ENCODE peak calls at places on chromosomes 4 and X, in nine cellular contexts. Q is astrocyte of the cerebellum; O is glutamatergic neuron; D is mucosa of descending colon; W is dorsolateral prefrontal cortex; T is lower leg skin; V is activated CD8-positive, alpha-beta T cell treated with anti-CD3 and anti-CD28 coated beads for 36 hours; P is HFFc6; Z is retinal pigment epithelial cell. S is an unnamed sample.

GRCh38 chrX:130091976-130092522 is 18.2 kb downstream of the ELF4 start:
- DNase-seq in Q (no peak), O (no peak), D (peak), W (no peak), T (peak), V (peak), P (no peak), Z (no peak), S (peak)

GRCh38 chr4:124948976-124949597 is 236.6 kb upstream of the ANKRD50 start:
- DNase-seq in Q (peak), O (no peak), D (no peak), W (no peak), T (no peak), V (no peak), P (peak), Z (no peak), S (no peak)

GRCh38 chr4:70666369-70666768 is at the start of gene JCHAIN:
- DNase-seq in Q (no peak), O (no peak), D (no peak), W (no peak), T (no peak), V (no peak), P (peak), Z (no peak), S (no peak)

GRCh38 chrX:153900806-153901752 is 3.4 kb upstream of the AVPR2 start:
- DNase-seq in Q (peak), O (peak), D (peak), W (no peak), T (peak), V (peak), P (peak), Z (no peak), S (peak)

GRCh38 chrX:25432396-25432795 is 416.6 kb upstream of the ARX start:
- DNase-seq in Q (no peak), O (no peak), D (no peak), W (no peak), T (no peak), V (no peak), P (no peak), Z (no peak), S (no peak)

GRCh38 chr4:105715692-105716278 is 7.2 kb downstream of the GSTCD start:
- DNase-seq in Q (peak), O (no peak), D (no peak), W (no peak), T (no peak), V (no peak), P (peak), Z (no peak), S (peak)

GRCh38 chr4:83657336-83657735 is 121.4 kb downstream of the GPAT3 start:
- DNase-seq in Q (no peak), O (no peak), D (no peak), W (no peak), T (no peak), V (no peak), P (no peak), Z (no peak), S (no peak)

GRCh38 chr4:39698424-39699009 is 581 bp downstream of the UBE2K start:
- DNase-seq in Q (no peak), O (peak), D (peak), W (peak), T (peak), V (no peak), P (no peak), Z (no peak), S (no peak)

GRCh38 chrX:136189222-136189621 is 41.9 kb downstream of the FHL1 start:
- DNase-seq in Q (no peak), O (no peak), D (no peak), W (no peak), T (no peak), V (no peak), P (no peak), Z (no peak), S (no peak)

GRCh38 chrX:131791608-131792355 is 231.3 kb upstream of the STK26 start:
- DNase-seq in Q (no peak), O (no peak), D (no peak), W (peak), T (no peak), V (no peak), P (no peak), Z (no peak), S (no peak)

GRCh38 chr4:3422808-3423297 is 18.9 kb upstream of the HGFAC start:
- DNase-seq in Q (no peak), O (no peak), D (no peak), W (no peak), T (no peak), V (no peak), P (no peak), Z (no peak), S (no peak)

GRCh38 chr4:59759082-59759825 is 1440.9 kb upstream of the ADGRL3 start:
- DNase-seq in Q (no peak), O (peak), D (no peak), W (no peak), T (no peak), V (no peak), P (no peak), Z (no peak), S (no peak)

GRCh38 chr4:95466791-95467190 is 82.0 kb downstream of the UNC5C start:
- DNase-seq in Q (no peak), O (no peak), D (no peak), W (no peak), T (no peak), V (no peak), P (no peak), Z (no peak), S (no peak)

GRCh38 chr4:8110071-8110986 is 48.3 kb downstream of the ABLIM2 start:
- DNase-seq in Q (no peak), O (peak), D (no peak), W (no peak), T (no peak), V (peak), P (peak), Z (no peak), S (no peak)

GRCh38 chrX:65643046-65643785 is 24.2 kb upstream of the MSN start:
- DNase-seq in Q (peak), O (no peak), D (no peak), W (no peak), T (no peak), V (no peak), P (peak), Z (no peak), S (no peak)

GRCh38 chrX:129781134-129782014 is 1.6 kb downstream of the SASH3 start:
- DNase-seq in Q (no peak), O (no peak), D (peak), W (no peak), T (no peak), V (peak), P (no peak), Z (no peak), S (peak)

GRCh38 chrX:138986866-138987265 is 275.3 kb upstream of the FGF13 start:
- DNase-seq in Q (no peak), O (no peak), D (no peak), W (no peak), T (no peak), V (no peak), P (no peak), Z (no peak), S (no peak)

GRCh38 chrX:40784516-40785151 is 49.3 kb upstream of the MED14 start:
- DNase-seq in Q (no peak), O (no peak), D (no peak), W (no peak), T (no peak), V (no peak), P (no peak), Z (no peak), S (no peak)

GRCh38 chrX:39163585-39163984 is 362.3 kb downstream of the MID1IP1 start:
- DNase-seq in Q (no peak), O (no peak), D (no peak), W (no peak), T (peak), V (peak), P (no peak), Z (no peak), S (no peak)

GRCh38 chr4:144338148-144338547 is 197.6 kb upstream of the GYPA start:
- DNase-seq in Q (no peak), O (no peak), D (no peak), W (no peak), T (no peak), V (no peak), P (no peak), Z (no peak), S (no peak)

GRCh38 chrX:27915617-27916016 is 65.6 kb downstream of the DCAF8L1 start:
- DNase-seq in Q (no peak), O (no peak), D (no peak), W (no peak), T (no peak), V (no peak), P (peak), Z (no peak), S (peak)

GRCh38 chr4:2296621-2297601 is 35.0 kb upstream of the MXD4 start:
- DNase-seq in Q (no peak), O (no peak), D (no peak), W (no peak), T (peak), V (peak), P (no peak), Z (no peak), S (no peak)

GRCh38 chr4:113591982-113592381 is 169.6 kb downstream of the CAMK2D start:
- DNase-seq in Q (peak), O (no peak), D (no peak), W (no peak), T (no peak), V (no peak), P (no peak), Z (peak), S (no peak)

GRCh38 chr4:123649644-123650356 is 253.2 kb downstream of the SPRY1 start:
- DNase-seq in Q (peak), O (no peak), D (peak), W (no peak), T (no peak), V (no peak), P (peak), Z (peak), S (no peak)

GRCh38 chr4:184957451-184958115 is 60.7 kb upstream of the HELT start:
- DNase-seq in Q (no peak), O (no peak), D (no peak), W (no peak), T (no peak), V (no peak), P (no peak), Z (no peak), S (no peak)

GRCh38 chrX:69152398-69152797 is 12.9 kb downstream of the PJA1 start:
- DNase-seq in Q (no peak), O (no peak), D (peak), W (no peak), T (peak), V (no peak), P (peak), Z (no peak), S (no peak)

GRCh38 chr4:11428701-11429571 is at the start of gene HS3ST1:
- DNase-seq in Q (no peak), O (peak), D (peak), W (peak), T (peak), V (peak), P (no peak), Z (no peak), S (peak)

GRCh38 chr4:147479376-147479775 is 1.5 kb upstream of the EDNRA start:
- DNase-seq in Q (no peak), O (no peak), D (no peak), W (no peak), T (no peak), V (no peak), P (no peak), Z (no peak), S (peak)

GRCh38 chr4:81198151-81198550 is 16.9 kb downstream of the PRKG2 start:
- DNase-seq in Q (no peak), O (no peak), D (peak), W (no peak), T (no peak), V (no peak), P (no peak), Z (peak), S (no peak)

GRCh38 chr4:44493924-44494323 is 45.3 kb upstream of the KCTD8 start:
- DNase-seq in Q (no peak), O (no peak), D (no peak), W (no peak), T (no peak), V (no peak), P (no peak), Z (no peak), S (peak)

GRCh38 chrX:4435905-4436304 is 722.5 kb upstream of the PRKX start:
- DNase-seq in Q (no peak), O (no peak), D (no peak), W (no peak), T (no peak), V (no peak), P (no peak), Z (no peak), S (no peak)
- TF ChIP-seq CTCF in Q (no peak), O (no peak), D (no peak), W (no peak), T (no peak), V (no peak), P (no peak), Z (no peak), S (no peak)

GRCh38 chrX:70332600-70332999 is 42.7 kb downstream of the KIF4A start:
- DNase-seq in Q (no peak), O (no peak), D (no peak), W (no peak), T (no peak), V (no peak), P (peak), Z (no peak), S (no peak)
- TF ChIP-seq CTCF in Q (peak), O (no peak), D (no peak), W (no peak), T (no peak), V (no peak), P (no peak), Z (no peak), S (no peak)

GRCh38 chrX:103779156-103779555 is 2.5 kb downstream of the PLP1 start:
- DNase-seq in Q (no peak), O (no peak), D (no peak), W (peak), T (no peak), V (no peak), P (no peak), Z (no peak), S (no peak)

GRCh38 chrX:103773445-103773844 is 3.2 kb upstream of the PLP1 start:
- DNase-seq in Q (no peak), O (no peak), D (no peak), W (no peak), T (peak), V (no peak), P (no peak), Z (no peak), S (no peak)

GRCh38 chrX:103776586-103776985 is at the start of gene PLP1:
- DNase-seq in Q (no peak), O (no peak), D (no peak), W (no peak), T (peak), V (no peak), P (no peak), Z (no peak), S (no peak)

GRCh38 chrX:103774070-103774642 is 2.5 kb upstream of the PLP1 start:
- DNase-seq in Q (peak), O (no peak), D (peak), W (peak), T (peak), V (no peak), P (peak), Z (no peak), S (no peak)
- TF ChIP-seq CTCF in Q (peak), O (no peak), D (peak), W (peak), T (no peak), V (peak), P (peak), Z (peak), S (no peak)

DNA sequence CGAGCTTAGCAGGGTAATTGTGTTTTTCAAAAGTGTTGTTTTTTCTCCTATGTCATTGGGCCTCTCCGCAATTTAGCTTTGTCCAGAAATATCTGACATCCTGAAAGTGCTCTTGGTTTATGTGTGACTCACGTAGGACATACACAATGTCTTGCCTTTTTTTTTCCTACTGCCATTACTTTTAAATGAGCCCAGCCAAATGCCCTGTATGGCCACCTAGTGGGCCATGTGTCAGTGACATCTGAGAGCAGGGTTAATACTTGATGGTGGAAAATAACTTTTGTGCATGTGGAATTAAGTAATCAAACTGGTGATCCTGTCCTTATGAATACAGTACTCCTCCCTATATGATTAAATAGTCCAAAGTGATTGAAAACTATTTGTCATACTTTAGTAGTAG is 1411.1 kb upstream of the TENM3 start:
- DNase-seq in Q (no peak), O (no peak), D (no peak), W (no peak), T (no peak), V (no peak), P (no peak), Z (no peak), S (no peak)
- TF ChIP-seq CTCF in Q (peak), O (peak), D (no peak), W (no peak), T (no peak), V (no peak), P (peak), Z (peak), S (no peak)

S was measured in GM20000.